ENCODE peak calls at places on chromosomes 11 and 22, in four cellular contexts. I, N, S and R are unnamed samples.

GRCh38 chr11:131811380-131811779 is 441.0 kb downstream of the NTM start:
- DNase-seq in I (no peak), N (no peak), S (no peak), R (no peak)

GRCh38 chr22:36397081-36397766 is 9.5 kb upstream of the MYH9 start:
- DNase-seq in I (no peak), N (no peak), S (peak; percentile 47), R (no peak)

GRCh38 chr22:44869196-44869595 is 116.8 kb downstream of the ARHGAP8 start:
- DNase-seq in I (no peak), N (no peak), S (no peak), R (no peak)

GRCh38 chr11:113332638-113333329 is 18.4 kb downstream of the TTC12 start:
- DNase-seq in I (no peak), N (no peak), S (no peak), R (no peak)

GRCh38 chr22:19473578-19473977 is 5.4 kb downstream of the UFD1 start:
- DNase-seq in I (no peak), N (no peak), S (no peak), R (no peak)

GRCh38 chr11:111531687-111532364 is 8.7 kb upstream of the LAYN start:
- DNase-seq in I (peak; percentile 77), N (peak; percentile 3), S (peak; percentile 80), R (peak; percentile 57)

GRCh38 chr11:86673055-86673843 is 833 bp upstream of the ME3 start:
- DNase-seq in I (no peak), N (no peak), S (no peak), R (no peak)

GRCh38 chr11:35714882-35715612 is 52.5 kb downstream of the TRIM44 start:
- DNase-seq in I (peak; percentile 31), N (no peak), S (no peak), R (peak; percentile 12)

GRCh38 chr11:125449586-125449985 is 46.5 kb downstream of the FEZ1 start:
- DNase-seq in I (no peak), N (no peak), S (no peak), R (no peak)

GRCh38 chr11:130592056-130592455 is 143.6 kb downstream of the ADAMTS15 start:
- DNase-seq in I (no peak), N (no peak), S (no peak), R (no peak)

GRCh38 chr11:120908521-120909181 is 115.3 kb upstream of the TBCEL start:
- DNase-seq in I (no peak), N (no peak), S (no peak), R (no peak)

GRCh38 chr22:24681236-24681635 is 78.2 kb downstream of the GGT1 start:
- DNase-seq in I (no peak), N (no peak), S (no peak), R (no peak)

GRCh38 chr11:1024597-1025409 is 11.7 kb downstream of the MUC6 start:
- DNase-seq in I (no peak), N (no peak), S (no peak), R (no peak)

GRCh38 chr11:83459802-83460201 is 173.6 kb upstream of the CCDC90B start:
- DNase-seq in I (no peak), N (no peak), S (no peak), R (no peak)

GRCh38 chr22:29621761-29622526 is 18.5 kb downstream of the NF2 start:
- DNase-seq in I (peak; percentile 87), N (peak; percentile 91), S (peak; percentile 69), R (peak; percentile 81)

GRCh38 chr11:126518996-126519351 is 163.5 kb downstream of the ST3GAL4 start:
- DNase-seq in I (no peak), N (no peak), S (no peak), R (no peak)

GRCh38 chr22:19877626-19878339 is 23.1 kb upstream of the GNB1L start:
- DNase-seq in I (no peak), N (no peak), S (no peak), R (no peak)

GRCh38 chr11:100681064-100681502 is 6.0 kb upstream of the ARHGAP42 start:
- DNase-seq in I (no peak), N (peak; percentile 80), S (no peak), R (no peak)

GRCh38 chr11:27820249-27820648 is 120.0 kb upstream of the BDNF start:
- DNase-seq in I (no peak), N (no peak), S (no peak), R (no peak)

GRCh38 chr11:67563354-67564114 is 20.1 kb upstream of the GSTP1 start:
- DNase-seq in I (peak; percentile 17), N (peak; percentile 76), S (no peak), R (peak; percentile 44)

GRCh38 chr11:132844956-132845355 is 687.3 kb downstream of the OPCML start:
- DNase-seq in I (peak; percentile 64), N (no peak), S (no peak), R (peak; percentile 42)

GRCh38 chr22:38866399-38867123 is 5.5 kb downstream of the CBX6 start:
- DNase-seq in I (no peak), N (no peak), S (no peak), R (no peak)

GRCh38 chr11:130068546-130068985 is 1.1 kb upstream of the APLP2 start:
- DNase-seq in I (no peak), N (no peak), S (no peak), R (no peak)

GRCh38 chr11:44765026-44765595 is 38.3 kb downstream of the TSPAN18 start:
- DNase-seq in I (no peak), N (no peak), S (no peak), R (no peak)

GRCh38 chr11:62423012-62423411 is 4.2 kb downstream of the SCGB1A1 start:
- DNase-seq in I (no peak), N (no peak), S (no peak), R (no peak)

DNA sequence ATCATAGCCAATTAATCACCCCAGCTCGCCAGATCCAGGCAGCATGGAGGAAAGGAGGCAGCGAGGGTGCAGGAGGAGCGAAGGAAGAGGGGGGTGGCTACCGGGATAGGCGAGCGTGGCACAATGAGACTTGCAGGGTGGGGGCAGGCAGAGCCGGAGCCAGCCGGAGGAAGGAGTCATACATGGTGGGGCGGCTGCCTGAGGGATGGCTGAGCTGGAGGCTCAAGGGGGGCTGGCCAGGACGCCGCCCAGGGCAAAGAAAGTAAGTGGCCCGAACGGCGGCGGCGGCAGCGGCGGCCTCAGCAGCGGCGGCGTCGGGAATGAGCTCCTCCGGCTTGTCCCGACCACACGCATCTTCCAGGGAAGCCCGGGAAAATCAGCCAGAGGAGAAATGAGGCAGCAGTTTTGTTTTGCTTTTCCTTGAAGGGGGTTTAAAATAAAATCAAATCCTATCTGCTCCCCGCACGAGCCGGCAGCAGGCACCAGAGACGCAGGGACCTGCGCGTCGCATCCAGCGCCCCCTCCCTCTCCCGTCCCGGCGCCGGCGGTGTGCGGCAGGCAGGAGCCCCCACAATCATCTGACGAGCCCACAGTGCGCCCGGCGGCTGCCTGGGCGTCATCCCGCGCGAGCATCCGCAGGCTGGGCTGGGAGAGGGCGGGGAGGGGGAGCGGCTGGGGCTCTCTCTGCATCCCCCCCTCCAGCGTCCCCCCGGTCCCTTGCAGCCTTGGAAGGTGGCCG is 263.6 kb downstream of the CTTN start:
- DNase-seq in I (no peak), N (no peak), S (no peak), R (no peak)
- H3K4me3 ChIP-seq in I (peak overlapping the region; percentile 35), N (no peak overlapping the region), S (no peak overlapping the region), R (no peak overlapping the region)

GRCh38 chr11:25612806-25613205 is 719.1 kb upstream of the ANO3 start:
- DNase-seq in I (no peak), N (no peak), S (no peak), R (no peak)

GRCh38 chr11:25615841-25616240 is 716.1 kb upstream of the ANO3 start:
- DNase-seq in I (no peak), N (no peak), S (no peak), R (no peak)

GRCh38 chr11:25613899-25614298 is 718.0 kb upstream of the ANO3 start:
- DNase-seq in I (no peak), N (no peak), S (no peak), R (no peak)

GRCh38 chr11:25615076-25615475 is 716.9 kb upstream of the ANO3 start:
- DNase-seq in I (no peak), N (no peak), S (no peak), R (no peak)
- H3K4me3 ChIP-seq in I (no peak overlapping the region), N (no peak overlapping the region), S (no peak overlapping the region), R (no peak overlapping the region)

DNA sequence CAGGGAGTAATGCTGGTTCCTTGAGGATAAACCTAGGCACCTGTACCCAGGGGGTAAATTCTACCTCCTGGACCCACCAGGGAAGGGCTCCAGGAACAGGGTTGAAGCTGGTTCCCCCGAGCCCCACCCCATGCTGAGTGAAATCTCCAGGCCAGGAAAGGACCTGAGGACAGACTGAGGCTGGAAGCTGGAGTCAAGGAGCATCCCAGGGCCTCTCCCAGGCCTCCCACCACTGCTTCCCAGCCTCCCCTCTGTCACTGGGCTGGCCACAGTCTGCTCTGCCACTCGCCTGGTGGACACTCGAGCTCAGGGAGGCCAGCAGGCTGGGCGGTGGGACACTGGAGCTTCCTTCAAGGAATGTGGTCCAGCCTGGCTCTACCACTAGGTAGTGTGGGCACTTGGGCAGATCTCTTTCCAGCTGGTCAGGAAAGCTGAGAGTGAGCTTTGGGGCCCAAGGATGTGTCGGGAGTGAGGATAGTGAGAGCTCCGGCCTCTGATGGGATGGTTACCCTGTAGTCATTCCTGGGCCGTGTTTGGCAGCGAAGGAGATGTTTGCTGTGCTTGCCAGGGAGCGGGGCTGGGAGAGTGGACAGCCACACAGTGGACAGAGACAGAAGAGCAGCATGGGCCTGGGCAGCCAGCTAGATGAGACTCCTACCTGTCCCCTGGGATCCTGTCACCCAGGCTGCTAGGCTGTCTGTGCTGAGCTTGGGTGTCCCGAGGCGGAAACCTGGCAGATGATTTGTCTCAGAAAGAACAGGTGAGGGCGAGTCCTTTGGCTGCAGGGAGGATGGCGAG is 3.4 kb downstream of the OVOL1 start:
- DNase-seq in I (no peak), N (no peak), S (no peak), R (no peak)
- H3K4me3 ChIP-seq in I (no peak overlapping the region), N (no peak overlapping the region), S (no peak overlapping the region), R (no peak overlapping the region)

GRCh38 chr11:93537767-93538261 is 5.4 kb downstream of the SMCO4 start:
- DNase-seq in I (no peak), N (no peak), S (no peak), R (no peak)
- H3K4me3 ChIP-seq in I (no peak overlapping the region), N (no peak overlapping the region), S (no peak overlapping the region), R (no peak overlapping the region)